ENCODE peak calls at places on chromosome 3, in ten cellular contexts. L is frontal cortex, X is GM13977, J is NCI-H1436, F is upper lobe of right lung, W is tibial artery, D is caudate nucleus, O is RWPE1, B is putamen, Z is HL-60. P is an unnamed sample.

GRCh38 chr3:169667710-169668080 is 4.2 kb upstream of the MECOM start:
- DNase-seq in F (no peak), J (no peak), D (no peak), Z (no peak), O (no peak), L (no peak), X (peak), B (no peak), W (no peak), P (no peak)

GRCh38 chr3:136070953-136071949 is 105.7 kb downstream of the PPP2R3A start:
- DNase-seq in O (no peak), J (no peak), F (no peak), B (no peak), W (no peak), Z (no peak), X (no peak), D (no peak), L (no peak), P (no peak)

GRCh38 chr3:98681486-98681885 is 81.7 kb upstream of the ST3GAL6 start:
- DNase-seq in D (no peak), Z (no peak), X (no peak), O (no peak), W (no peak), B (no peak), J (no peak), F (no peak), L (no peak), P (no peak)

GRCh38 chr3:120622870-120623718 is 27.0 kb downstream of the NDUFB4 start:
- DNase-seq in W (no peak), D (no peak), F (no peak), B (no peak), J (no peak), L (no peak), X (no peak), Z (no peak), O (peak), P (no peak)

GRCh38 chr3:132047209-132047608 is 12.4 kb upstream of the CPNE4 start:
- DNase-seq in J (no peak), D (no peak), X (no peak), Z (no peak), L (no peak), O (no peak), B (no peak), F (no peak), W (no peak), P (no peak)

GRCh38 chr3:20648921-20649381 is 462.9 kb upstream of the SGO1 start:
- DNase-seq in L (no peak), Z (no peak), D (no peak), J (no peak), F (no peak), W (no peak), B (no peak), O (no peak), X (no peak), P (no peak)

GRCh38 chr3:71446734-71447133 is 136.8 kb downstream of the FOXP1 start:
- DNase-seq in J (no peak), F (no peak), L (no peak), B (no peak), O (no peak), D (no peak), X (no peak), Z (no peak), W (no peak), P (no peak)

GRCh38 chr3:46519952-46520351 is 22.2 kb downstream of the RTP3 start:
- DNase-seq in X (no peak), B (no peak), Z (no peak), J (no peak), O (no peak), W (no peak), L (no peak), F (no peak), D (no peak), P (no peak)

GRCh38 chr3:74537164-74537563 is 77.3 kb downstream of the CNTN3 start:
- DNase-seq in X (no peak), J (no peak), L (no peak), O (no peak), D (no peak), Z (no peak), B (no peak), F (no peak), W (no peak), P (no peak)

GRCh38 chr3:47871389-47871788 is 68.5 kb downstream of the DHX30 start:
- DNase-seq in B (no peak), J (no peak), X (no peak), D (no peak), O (no peak), L (no peak), F (no peak), W (no peak), Z (no peak), P (no peak)

GRCh38 chr3:139117883-139118760 is 73.4 kb upstream of the PRR23C start:
- DNase-seq in J (no peak), O (no peak), D (no peak), X (no peak), B (no peak), L (no peak), F (no peak), W (no peak), Z (no peak), P (no peak)

GRCh38 chr3:16452265-16452664 is 61.2 kb downstream of the RFTN1 start:
- DNase-seq in L (no peak), B (no peak), D (no peak), X (no peak), W (no peak), F (no peak), J (no peak), O (peak), Z (no peak), P (no peak)

GRCh38 chr3:112046599-112046998 is 12.1 kb downstream of the TMPRSS7 start:
- DNase-seq in D (no peak), F (no peak), X (no peak), J (no peak), W (no peak), Z (no peak), L (no peak), B (no peak), O (peak), P (no peak)

GRCh38 chr3:129120254-129121004 is 1.2 kb downstream of the RAB43 start:
- DNase-seq in J (no peak), F (peak), D (no peak), L (peak), X (peak), W (peak), Z (peak), B (peak), O (peak), P (peak)

GRCh38 chr3:126983653-126984390 is 907 bp downstream of the PLXNA1 start:
- DNase-seq in W (no peak), J (peak), X (peak), F (peak), L (no peak), Z (no peak), D (no peak), B (no peak), O (no peak), P (peak)

GRCh38 chr3:188486126-188486525 is 332.2 kb downstream of the LPP start:
- DNase-seq in J (no peak), L (no peak), O (peak), B (no peak), F (no peak), X (no peak), W (no peak), D (no peak), Z (no peak), P (no peak)

GRCh38 chr3:142498397-142499180 is 50.8 kb upstream of the XRN1 start:
- DNase-seq in L (peak), W (no peak), D (no peak), B (peak), O (no peak), F (no peak), X (peak), Z (no peak), J (no peak), P (no peak)

GRCh38 chr3:10933021-10933420 is 59.5 kb upstream of the SLC6A1 start:
- DNase-seq in F (peak), X (no peak), D (no peak), W (peak), B (no peak), J (no peak), O (no peak), Z (no peak), L (no peak), P (no peak)

GRCh38 chr3:124860599-124860998 is 26.6 kb downstream of the ITGB5 start:
- DNase-seq in L (peak), Z (no peak), O (peak), X (no peak), D (no peak), W (peak), F (no peak), J (no peak), B (no peak), P (no peak)

GRCh38 chr3:127674099-127674792 is 1.5 kb downstream of the ABTB1 start:
- DNase-seq in B (peak), Z (no peak), L (no peak), F (peak), O (no peak), W (peak), D (no peak), X (no peak), J (no peak), P (no peak)

GRCh38 chr3:23079976-23080375 is 123.2 kb upstream of the UBE2E2 start:
- DNase-seq in X (no peak), F (no peak), Z (no peak), W (no peak), D (no peak), B (no peak), J (no peak), O (peak), L (no peak), P (no peak)

GRCh38 chr3:134057006-134057832 is 27.5 kb upstream of the SLCO2A1 start:
- DNase-seq in Z (no peak), X (no peak), F (peak), D (no peak), J (no peak), B (no peak), O (peak), W (peak), L (no peak), P (no peak)

GRCh38 chr3:157746391-157746790 is 243.2 kb upstream of the VEPH1 start:
- DNase-seq in D (no peak), O (no peak), J (no peak), B (no peak), Z (no peak), W (no peak), F (no peak), X (no peak), L (no peak), P (no peak)

GRCh38 chr3:126487151-126487771 is 11.6 kb upstream of the ZXDC start:
- DNase-seq in X (no peak), J (no peak), B (no peak), W (no peak), O (peak), D (no peak), F (no peak), L (peak), Z (no peak), P (no peak)

GRCh38 chr3:187616307-187616939 is 53.8 kb downstream of the SST start:
- DNase-seq in Z (no peak), O (peak), L (peak), W (no peak), X (peak), J (peak), D (peak), F (no peak), B (no peak), P (peak)

GRCh38 chr3:195543642-195544536 is 764 bp upstream of the PPP1R2 start:
- DNase-seq in X (no peak), F (no peak), Z (no peak), B (no peak), L (no peak), W (peak), O (no peak), D (no peak), J (no peak), P (peak)

GRCh38 chr3:125067225-125067624 is 11.4 kb upstream of the HEG1 start:
- DNase-seq in J (no peak), B (no peak), X (no peak), F (no peak), Z (no peak), O (no peak), W (no peak), D (no peak), L (no peak), P (no peak)

GRCh38 chr3:78872195-78872594 is 895.6 kb downstream of the ROBO1 start:
- DNase-seq in F (no peak), L (no peak), W (no peak), B (no peak), X (no peak), Z (no peak), O (no peak), D (no peak), J (no peak), P (no peak)

GRCh38 chr3:54897028-54897711 is 30.7 kb downstream of the LRTM1 start:
- DNase-seq in X (no peak), B (no peak), D (no peak), L (no peak), O (no peak), Z (no peak), W (no peak), F (no peak), J (no peak), P (no peak)

GRCh38 chr3:107204121-107204520 is 173.1 kb upstream of the CCDC54 start:
- DNase-seq in L (no peak), B (no peak), W (no peak), X (no peak), J (no peak), F (no peak), O (no peak), Z (no peak), D (no peak), P (no peak)

GRCh38 chr3:7249493-7250076 is 388.7 kb downstream of the GRM7 start:
- DNase-seq in Z (no peak), X (no peak), J (no peak), L (no peak), O (no peak), W (no peak), B (no peak), D (no peak), F (no peak), P (no peak)

GRCh38 chr3:192332386-192333291 is 394.7 kb downstream of the FGF12 start:
- DNase-seq in D (no peak), O (no peak), Z (no peak), X (no peak), L (no peak), B (no peak), F (no peak), J (no peak), W (no peak), P (no peak)

GRCh38 chr3:107846282-107846852 is 244.5 kb downstream of the CD47 start:
- DNase-seq in L (peak), F (peak), J (no peak), D (peak), W (peak), Z (peak), X (peak), O (peak), B (peak), P (peak)

GRCh38 chr3:111732248-111732879 is 126.7 kb upstream of the PHLDB2 start:
- DNase-seq in J (no peak), L (no peak), W (no peak), B (no peak), O (peak), Z (no peak), X (no peak), F (no peak), D (no peak), P (peak)

GRCh38 chr3:65902304-65902793 is 136.4 kb downstream of the MAGI1 start:
- DNase-seq in D (no peak), O (peak), Z (no peak), J (no peak), X (no peak), F (no peak), B (peak), L (no peak), W (no peak), P (no peak)

GRCh38 chr3:80018375-80018774 is 250.6 kb upstream of the ROBO1 start:
- DNase-seq in D (no peak), O (no peak), L (no peak), J (no peak), Z (no peak), W (no peak), F (no peak), B (no peak), X (no peak), P (no peak)

GRCh38 chr3:52372822-52373504 is 56.8 kb downstream of the DNAH1 start:
- DNase-seq in F (peak), X (no peak), O (no peak), Z (peak), L (peak), D (no peak), B (no peak), W (no peak), J (no peak), P (no peak)

GRCh38 chr3:13016083-13016725 is 57.0 kb downstream of the IQSEC1 start:
- DNase-seq in O (no peak), F (peak), Z (no peak), D (no peak), W (peak), B (no peak), J (peak), L (no peak), X (peak), P (no peak)